ENCODE peak calls at places on chromosomes 1 and 21, in ten cellular contexts. S is GM20000, C is amniotic stem cell, G is right cardiac atrium, N is GM04503, J is AG04450, V is NB4, L is pancreas, P is posterior cingulate gyrus, A is mesendoderm. F is an unnamed sample.

GRCh38 chr1:43708006-43708412 is 673 bp downstream of the ST3GAL3 start:
- DNase-seq in C (no peak), G (no peak), P (no peak), S (no peak), J (no peak), N (no peak), A (peak), L (no peak), V (peak), F (no peak)

GRCh38 chr1:34049994-34050393 is 115.0 kb downstream of the CSMD2 start:
- DNase-seq in J (no peak), A (no peak), N (no peak), G (no peak), P (no peak), C (no peak), V (no peak), S (no peak), L (no peak), F (no peak)

GRCh38 chr1:21939650-21940374 is 2.7 kb upstream of the HSPG2 start:
- DNase-seq in P (peak), N (peak), S (no peak), A (no peak), G (peak), J (peak), V (peak), L (peak), C (peak), F (peak)

GRCh38 chr1:180282401-180282800 is 52.3 kb downstream of the LHX4 start:
- DNase-seq in A (no peak), N (no peak), J (no peak), P (no peak), G (no peak), S (no peak), L (no peak), C (no peak), V (no peak), F (no peak)

GRCh38 chr1:31760901-31761470 is 3.2 kb downstream of the ADGRB2 start:
- DNase-seq in P (no peak), G (peak), S (peak), C (no peak), L (peak), A (peak), V (peak), N (no peak), J (no peak), F (no peak)

GRCh38 chr1:232590742-232591082 is 39.2 kb downstream of the SIPA1L2 start:
- DNase-seq in J (no peak), N (no peak), A (no peak), G (no peak), V (no peak), P (no peak), S (peak), C (no peak), L (no peak), F (no peak)

GRCh38 chr1:63663873-63664272 is 70.7 kb downstream of the PGM1 start:
- DNase-seq in S (no peak), A (no peak), C (no peak), G (no peak), N (no peak), P (no peak), J (no peak), L (no peak), V (no peak), F (no peak)

GRCh38 chr1:9716404-9717192 is 65.1 kb downstream of the PIK3CD start:
- DNase-seq in N (no peak), P (no peak), G (no peak), A (no peak), S (peak), V (no peak), L (no peak), J (no peak), C (no peak), F (no peak)

GRCh38 chr1:111748618-111749337 is 6.9 kb upstream of the DDX20 start:
- DNase-seq in P (no peak), C (no peak), N (no peak), J (no peak), S (no peak), L (no peak), V (peak), A (peak), G (no peak), F (no peak)

GRCh38 chr1:39639333-39640130 is at the start of gene HEYL:
- DNase-seq in V (peak), J (no peak), A (peak), C (no peak), S (peak), N (no peak), G (peak), L (peak), P (no peak), F (no peak)

GRCh38 chr1:229642970-229643369 is 16.9 kb downstream of the URB2 start:
- DNase-seq in S (no peak), P (no peak), L (no peak), A (no peak), N (no peak), C (no peak), V (no peak), G (no peak), J (no peak), F (no peak)

GRCh38 chr1:33005812-33006465 is 30.7 kb downstream of the AK2 start:
- DNase-seq in C (no peak), V (no peak), J (no peak), P (no peak), G (no peak), N (no peak), L (no peak), A (no peak), S (no peak), F (no peak)

GRCh38 chr1:55257958-55258357 is 42.8 kb upstream of the USP24 start:
- DNase-seq in N (no peak), G (no peak), C (no peak), A (no peak), J (no peak), L (no peak), V (peak), S (peak), P (no peak), F (no peak)

GRCh38 chr1:97033949-97034348 is 312.4 kb downstream of the PTBP2 start:
- DNase-seq in A (no peak), C (no peak), J (no peak), N (no peak), V (no peak), G (no peak), S (no peak), P (no peak), L (no peak), F (no peak)

GRCh38 chr1:182909578-182909977 is 43.4 kb downstream of the SHCBP1L start:
- DNase-seq in A (no peak), P (no peak), V (no peak), S (no peak), G (no peak), C (no peak), J (no peak), N (no peak), L (no peak), F (no peak)

GRCh38 chr1:85240174-85240601 is 19.3 kb downstream of the C1orf52 start:
- DNase-seq in N (no peak), G (no peak), S (peak), J (no peak), P (no peak), L (no peak), A (peak), V (peak), C (no peak), F (no peak)

GRCh38 chr1:115507256-115507589 is 134.5 kb upstream of the VANGL1 start:
- DNase-seq in L (no peak), J (no peak), C (no peak), N (no peak), S (no peak), P (no peak), A (peak), V (peak), G (no peak), F (no peak)

GRCh38 chr1:10891081-10891480 is 94.6 kb upstream of the CASZ1 start:
- DNase-seq in G (no peak), L (no peak), V (no peak), N (no peak), J (no peak), A (no peak), P (no peak), S (no peak), C (no peak), F (no peak)

GRCh38 chr21:41217656-41218380 is 49.9 kb downstream of the BACE2 start:
- DNase-seq in G (peak), A (peak), C (peak), N (no peak), L (no peak), V (no peak), S (no peak), J (peak), P (no peak), F (peak)

GRCh38 chr1:113654883-113655282 is 104.4 kb downstream of the PHTF1 start:
- DNase-seq in J (no peak), P (no peak), L (no peak), C (no peak), A (no peak), N (no peak), G (no peak), V (no peak), S (no peak), F (no peak)

GRCh38 chr1:108057536-108057935 is 92.6 kb upstream of the VAV3 start:
- DNase-seq in P (no peak), N (no peak), J (no peak), L (no peak), S (no peak), V (peak), C (no peak), G (peak), A (peak), F (no peak)

GRCh38 chr1:243483084-243483845 is 227.4 kb downstream of the SDCCAG8 start:
- DNase-seq in S (peak), G (no peak), J (no peak), V (no peak), N (no peak), L (no peak), P (no peak), C (no peak), A (peak), F (no peak)

GRCh38 chr1:93638981-93639380 is 42.7 kb downstream of the BCAR3 start:
- DNase-seq in G (no peak), L (no peak), S (no peak), N (no peak), A (peak), C (no peak), J (no peak), V (no peak), P (no peak), F (no peak)

GRCh38 chr21:24290151-24290833 is 1317.0 kb downstream of the MRPL39 start:
- DNase-seq in C (no peak), N (no peak), L (no peak), G (no peak), V (no peak), S (no peak), P (no peak), J (no peak), A (peak), F (no peak)

GRCh38 chr21:46661211-46661625 is 25.7 kb downstream of the PRMT2 start:
- DNase-seq in V (no peak), C (no peak), J (peak), P (peak), L (peak), A (peak), G (peak), N (no peak), S (peak), F (peak)

GRCh38 chr1:6723621-6724428 is 22.2 kb upstream of the DNAJC11 start:
- DNase-seq in P (no peak), A (no peak), J (no peak), L (no peak), V (no peak), G (no peak), S (no peak), N (no peak), C (no peak), F (no peak)

GRCh38 chr1:185929759-185930158 is 195.6 kb downstream of the HMCN1 start:
- DNase-seq in L (no peak), A (no peak), V (no peak), N (peak), J (no peak), G (no peak), S (no peak), C (no peak), P (no peak), F (no peak)

GRCh38 chr1:44783697-44784093 is 4.3 kb downstream of the BEST4 start:
- DNase-seq in S (no peak), J (no peak), L (no peak), A (no peak), G (no peak), P (no peak), C (no peak), N (no peak), V (peak), F (no peak)

GRCh38 chr1:181324797-181325616 is 158.3 kb upstream of the CACNA1E start:
- DNase-seq in N (no peak), V (no peak), L (no peak), A (peak), S (no peak), G (no peak), P (no peak), J (no peak), C (no peak), F (no peak)